ENCODE peak calls at places on chromosome X, in eight cellular contexts. U, J, Y, X, Z, B, G and D are unnamed samples.
A peak's percentile ranks its signal among the peaks of the same experiment; 100 is the strongest.

GRCh38 chrX:139691493-139691842 is 16.5 kb downstream of the MCF2 start:
- DNase-seq in Z (peak; percentile 19), Y (peak; percentile 37), J (no peak), G (no peak), B (no peak), U (peak; percentile 19), X (peak; percentile 16), D (no peak)

GRCh38 chrX:7908821-7909220 is 18.4 kb downstream of the PNPLA4 start:
- DNase-seq in G (no peak), Z (no peak), Y (no peak), B (no peak), X (no peak), U (no peak), J (no peak), D (no peak)

GRCh38 chrX:115948018-115948923 is 222.3 kb upstream of the AGTR2 start:
- DNase-seq in J (peak; percentile 41), G (peak; percentile 47), B (peak; percentile 67), Z (no peak), X (peak; percentile 6), U (no peak), Y (no peak), D (no peak)

GRCh38 chrX:119654112-119654531 is 38.8 kb downstream of the SEPTIN6 start:
- DNase-seq in X (peak; percentile 65), J (no peak), G (no peak), Y (peak; percentile 43), B (no peak), Z (peak; percentile 50), U (peak; percentile 51), D (no peak)

GRCh38 chrX:70476934-70477733 is 32.5 kb downstream of the DLG3 start:
- DNase-seq in Z (peak; percentile 75), J (no peak), G (no peak), Y (peak; percentile 56), U (peak; percentile 59), B (peak; percentile 79), X (peak; percentile 13), D (peak; percentile 34)

GRCh38 chrX:51336584-51336983 is 4.0 kb downstream of the NUDT10 start:
- DNase-seq in X (peak; percentile 71), Y (peak; percentile 62), G (peak; percentile 13), J (no peak), Z (peak; percentile 37), U (peak; percentile 70), B (peak; percentile 47), D (peak; percentile 14)

GRCh38 chrX:118188977-118189376 is 72.4 kb upstream of the KLHL13 start:
- DNase-seq in U (no peak), G (no peak), B (no peak), J (no peak), Z (no peak), X (no peak), Y (no peak), D (no peak)

GRCh38 chrX:143648705-143649104 is 12.8 kb upstream of the SLITRK4 start:
- DNase-seq in J (no peak), U (peak; percentile 62), Y (no peak), Z (no peak), X (peak; percentile 38), G (no peak), B (peak; percentile 73), D (no peak)

GRCh38 chrX:19094654-19095053 is 27.6 kb downstream of the ADGRG2 start:
- DNase-seq in U (no peak), X (no peak), Z (no peak), J (no peak), Y (no peak), B (no peak), G (no peak), D (no peak)

GRCh38 chrX:46447384-46447783 is 97.8 kb downstream of the ZNF674 start:
- DNase-seq in J (no peak), Z (peak; percentile 11), Y (peak; percentile 67), B (peak; percentile 24), U (no peak), G (peak; percentile 23), X (no peak), D (no peak)

DNA sequence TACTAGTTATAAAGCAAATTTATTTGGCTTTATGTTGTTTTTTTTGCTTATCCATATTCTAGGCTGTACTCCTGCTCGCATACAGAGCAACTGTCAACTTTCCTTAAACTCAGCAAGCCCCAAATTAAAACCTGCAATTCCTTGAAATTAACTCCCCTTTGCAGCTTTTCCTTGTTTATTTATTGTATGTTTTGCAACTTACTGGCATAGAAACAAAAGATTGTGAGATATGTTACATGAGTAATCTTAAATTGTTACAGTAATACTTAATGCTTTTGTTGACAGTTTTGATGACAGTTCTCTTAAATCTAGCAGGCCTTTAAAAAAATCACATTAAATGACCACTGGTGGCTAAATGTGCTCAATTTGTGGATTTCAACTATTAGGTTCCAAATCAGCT is 4.5 kb downstream of the DDX3X start:
- DNase-seq in B (peak; percentile 17), X (no peak), J (no peak), Y (peak; percentile 44), Z (no peak), U (no peak), G (no peak), D (no peak)
- H3K4me3 ChIP-seq in B (peak overlapping the region; percentile 100), X (peak overlapping the region; percentile 84), J (peak overlapping the region; percentile 91), Y (peak overlapping the region; percentile 96), Z (peak overlapping the region; percentile 97), U (no peak overlapping the region), G (no peak overlapping the region), D (no peak overlapping the region)

GRCh38 chrX:121310820-121311219 is 263.4 kb downstream of the GLUD2 start:
- DNase-seq in J (no peak), B (no peak), U (no peak), G (no peak), Y (no peak), X (no peak), Z (no peak), D (no peak)

GRCh38 chrX:121307441-121307840 is 260.0 kb downstream of the GLUD2 start:
- DNase-seq in B (no peak), X (no peak), J (peak; percentile 63), U (no peak), G (no peak), Z (peak; percentile 35), Y (peak; percentile 43), D (no peak)

DNA sequence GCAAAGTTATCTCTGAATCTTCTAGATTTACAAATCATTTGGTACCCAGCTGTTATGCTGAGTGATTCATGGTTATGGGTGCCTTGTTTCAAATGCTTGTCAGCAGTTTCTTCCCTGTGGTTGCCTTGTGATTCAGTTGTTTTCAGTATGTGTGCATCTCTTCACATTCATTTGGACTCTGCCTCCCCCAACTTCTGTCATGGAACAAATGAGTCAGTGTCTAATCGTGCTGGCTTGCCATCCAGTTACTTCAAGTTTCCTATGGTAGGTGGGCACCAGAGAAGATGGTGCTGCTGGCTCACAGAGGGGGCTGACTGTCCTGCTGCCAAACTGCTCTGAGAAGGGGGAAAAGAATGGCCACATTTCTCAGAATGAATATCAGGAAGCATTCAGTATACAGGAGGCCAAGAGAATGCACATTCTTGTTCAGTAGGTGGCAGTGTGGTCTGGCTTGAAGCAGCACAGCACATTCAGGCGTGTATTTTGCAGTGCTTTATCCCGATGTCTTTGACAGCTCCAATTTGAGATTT is 260.9 kb downstream of the GLUD2 start:
- DNase-seq in J (peak; percentile 68), U (peak; percentile 44), B (peak; percentile 51), Z (peak; percentile 89), G (peak; percentile 6), Y (peak; percentile 81), X (peak; percentile 56), D (peak; percentile 8)
- H3K9ac ChIP-seq in J (no peak overlapping the region), U (no peak overlapping the region), B (no peak overlapping the region), Z (no peak overlapping the region), G (no peak overlapping the region), Y (peak overlapping the region; percentile 44), X (no peak overlapping the region), D (no peak overlapping the region)

DNA sequence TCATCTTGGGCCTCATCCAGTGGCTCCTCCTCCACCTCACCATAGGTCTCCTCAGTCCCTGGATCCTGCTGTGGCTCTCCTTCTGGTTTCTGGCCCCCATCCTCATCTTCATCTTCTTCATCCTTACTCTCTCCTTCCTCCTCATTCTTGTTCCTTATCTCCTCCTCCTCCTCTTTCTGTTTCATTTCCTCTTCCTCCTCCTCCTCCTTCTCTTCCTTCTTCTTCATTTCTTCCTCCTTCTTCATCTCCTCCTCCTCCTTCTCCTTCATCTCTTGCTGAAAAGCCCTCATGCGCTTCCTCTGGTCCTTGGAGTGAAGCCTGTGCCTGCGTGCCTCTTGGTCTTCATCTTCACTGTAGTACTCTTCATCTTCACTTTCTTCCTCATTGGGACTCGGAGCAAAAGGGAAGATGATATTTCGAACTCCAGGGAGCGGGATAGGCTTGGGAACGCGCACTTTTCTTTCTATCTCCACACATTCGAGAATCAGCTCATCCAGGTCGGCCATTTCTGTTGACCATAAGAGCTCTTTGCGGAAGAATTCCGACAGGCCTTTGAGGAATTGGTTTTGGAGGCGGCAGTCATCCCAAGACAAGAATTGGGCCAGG is 1.5 kb downstream of the RTL5 start:
- DNase-seq in B (no peak), U (no peak), Z (no peak), J (no peak), X (no peak), Y (no peak), G (no peak), D (no peak)
- H3K4me3 ChIP-seq in B (no peak overlapping the region), U (no peak overlapping the region), Z (no peak overlapping the region), J (no peak overlapping the region), X (peak overlapping the region; percentile 53), Y (no peak overlapping the region), G (no peak overlapping the region), D (no peak overlapping the region)

GRCh38 chrX:109773374-109773773 is 40.3 kb upstream of the ACSL4 start:
- DNase-seq in J (no peak), X (no peak), B (no peak), U (no peak), G (no peak), Y (no peak), Z (no peak), D (no peak)

GRCh38 chrX:109776432-109776831 is 43.4 kb upstream of the ACSL4 start:
- DNase-seq in Z (no peak), Y (no peak), G (no peak), U (no peak), X (no peak), J (no peak), B (no peak), D (no peak)

GRCh38 chrX:109774136-109774535 is 41.1 kb upstream of the ACSL4 start:
- DNase-seq in J (no peak), B (no peak), Z (no peak), X (no peak), Y (peak; percentile 32), U (no peak), G (no peak), D (no peak)

GRCh38 chrX:109776986-109777385 is 43.9 kb upstream of the ACSL4 start:
- DNase-seq in Z (no peak), X (no peak), G (no peak), J (no peak), B (no peak), Y (no peak), U (no peak), D (no peak)

GRCh38 chrX:109774706-109775105 is 41.6 kb upstream of the ACSL4 start:
- DNase-seq in X (no peak), J (peak; percentile 50), U (no peak), B (peak; percentile 76), Z (peak; percentile 73), G (peak; percentile 79), Y (peak; percentile 84), D (no peak)
- H3K9ac ChIP-seq in X (no peak overlapping the region), J (no peak overlapping the region), U (no peak overlapping the region), B (no peak overlapping the region), Z (no peak overlapping the region), G (no peak overlapping the region), Y (no peak overlapping the region), D (no peak overlapping the region)